ENCODE peak calls at places on chromosomes 7 and 10, in seven cellular contexts. One of them, this sample, is unnamed. For H3K4me1, the result is how much of the 10 kb centered on the place peaks cover.

GRCh38 chr7:70006411-70006920 is 408.2 kb downstream of the AUTS2 start:
- DNase-seq in A549: no peak
- DNase-seq in gastrocnemius medialis: no peak
- DNase-seq in vagina: no peak
- DNase-seq in heart left ventricle: no peak
- DNase-seq in uterus: no peak
- DNase-seq in endothelial cell of umbilical vein: no peak
- DNase-seq in this sample: no peak

GRCh38 chr7:101595246-101595645 is 33.9 kb downstream of the MYL10 start:
- DNase-seq in A549: no peak
- DNase-seq in uterus: no peak
- DNase-seq in vagina: no peak
- DNase-seq in endothelial cell of umbilical vein: no peak
- DNase-seq in heart left ventricle: no peak
- DNase-seq in gastrocnemius medialis: no peak
- DNase-seq in this sample: no peak

GRCh38 chr10:68327889-68328786 is 3.7 kb upstream of the HNRNPH3 start:
- DNase-seq in gastrocnemius medialis: no peak
- DNase-seq in endothelial cell of umbilical vein: peak
- DNase-seq in heart left ventricle: no peak
- DNase-seq in vagina: no peak
- DNase-seq in uterus: no peak
- DNase-seq in A549: peak
- DNase-seq in this sample: no peak

GRCh38 chr7:16466087-16466472 is 542 bp upstream of the SOSTDC1 start:
- DNase-seq in A549: no peak
- DNase-seq in gastrocnemius medialis: no peak
- DNase-seq in endothelial cell of umbilical vein: no peak
- DNase-seq in vagina: no peak
- DNase-seq in heart left ventricle: no peak
- DNase-seq in uterus: no peak
- DNase-seq in this sample: no peak

GRCh38 chr10:21363753-21364104 is 161.8 kb downstream of the SKIDA1 start:
- DNase-seq in endothelial cell of umbilical vein: no peak
- DNase-seq in heart left ventricle: no peak
- DNase-seq in A549: peak
- DNase-seq in vagina: no peak
- DNase-seq in gastrocnemius medialis: no peak
- DNase-seq in uterus: no peak
- DNase-seq in this sample: no peak

GRCh38 chr10:100890696-100891271 is 22.0 kb upstream of the SLF2 start:
- DNase-seq in gastrocnemius medialis: peak
- DNase-seq in uterus: no peak
- DNase-seq in endothelial cell of umbilical vein: peak
- DNase-seq in vagina: no peak
- DNase-seq in A549: peak
- DNase-seq in heart left ventricle: no peak
- DNase-seq in this sample: no peak

GRCh38 chr7:91436655-91437054 is 172.4 kb downstream of the FZD1 start:
- DNase-seq in heart left ventricle: no peak
- DNase-seq in uterus: no peak
- DNase-seq in gastrocnemius medialis: no peak
- DNase-seq in vagina: no peak
- DNase-seq in A549: no peak
- DNase-seq in endothelial cell of umbilical vein: no peak
- DNase-seq in this sample: no peak

GRCh38 chr7:45978010-45978681 is 57.1 kb upstream of the IGFBP3 start:
- DNase-seq in A549: peak
- DNase-seq in uterus: peak
- DNase-seq in gastrocnemius medialis: no peak
- DNase-seq in vagina: peak
- DNase-seq in heart left ventricle: no peak
- DNase-seq in endothelial cell of umbilical vein: peak
- DNase-seq in this sample: no peak

DNA sequence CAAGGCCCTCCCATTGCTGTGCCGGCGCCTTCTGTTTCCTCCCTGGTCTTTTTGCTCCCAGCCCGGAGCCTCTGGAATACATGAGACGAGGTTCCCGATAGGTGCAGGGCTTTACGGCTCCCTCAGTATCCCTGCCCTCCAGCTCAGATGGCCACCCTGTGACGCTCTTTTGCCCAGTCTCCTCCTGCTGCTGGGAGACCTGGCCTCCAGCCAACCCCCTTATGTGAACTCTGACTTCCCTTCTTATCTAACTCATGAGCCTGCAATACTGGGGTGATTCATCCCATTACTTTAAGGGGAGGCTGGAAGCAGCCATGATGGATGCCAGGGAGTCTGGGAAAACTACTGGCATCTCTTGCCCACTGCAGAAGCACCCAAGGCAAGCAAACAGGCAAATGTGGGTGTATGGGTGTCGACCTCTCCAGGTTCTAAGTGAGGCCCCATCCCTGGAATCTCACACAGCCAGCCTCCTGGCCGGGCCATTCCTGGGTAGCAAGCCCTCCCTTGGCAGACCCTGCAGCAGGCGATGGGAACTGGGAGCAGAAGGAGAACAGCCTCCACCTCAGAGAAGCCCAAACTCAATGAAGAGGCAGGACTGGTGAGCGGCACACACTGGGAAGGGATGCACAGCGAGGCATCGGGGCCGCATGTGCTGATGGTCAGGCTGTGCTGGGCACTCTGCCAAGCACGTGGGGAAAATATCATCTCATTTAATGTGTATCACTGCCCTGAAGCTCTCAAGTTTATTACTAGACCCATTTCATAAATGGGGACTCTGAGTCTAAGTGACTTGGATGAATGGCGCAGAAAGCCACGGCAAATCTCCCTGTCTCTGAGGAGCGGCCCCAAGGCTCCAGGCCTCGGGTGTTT is 97.5 kb downstream of the FAM53B start:
- DNase-seq in heart left ventricle: peak
- DNase-seq in vagina: no peak
- DNase-seq in gastrocnemius medialis: peak
- DNase-seq in uterus: peak
- DNase-seq in A549: peak
- DNase-seq in endothelial cell of umbilical vein: peak
- DNase-seq in this sample: no peak
- H3K4me1 ChIP-seq in heart left ventricle: half or more
- H3K4me1 ChIP-seq in vagina: half or more
- H3K4me1 ChIP-seq in gastrocnemius medialis: half or more
- H3K4me1 ChIP-seq in uterus: under half
- H3K4me1 ChIP-seq in A549: under half
- H3K4me1 ChIP-seq in endothelial cell of umbilical vein: under half
- H3K4me1 ChIP-seq in this sample: half or more

DNA sequence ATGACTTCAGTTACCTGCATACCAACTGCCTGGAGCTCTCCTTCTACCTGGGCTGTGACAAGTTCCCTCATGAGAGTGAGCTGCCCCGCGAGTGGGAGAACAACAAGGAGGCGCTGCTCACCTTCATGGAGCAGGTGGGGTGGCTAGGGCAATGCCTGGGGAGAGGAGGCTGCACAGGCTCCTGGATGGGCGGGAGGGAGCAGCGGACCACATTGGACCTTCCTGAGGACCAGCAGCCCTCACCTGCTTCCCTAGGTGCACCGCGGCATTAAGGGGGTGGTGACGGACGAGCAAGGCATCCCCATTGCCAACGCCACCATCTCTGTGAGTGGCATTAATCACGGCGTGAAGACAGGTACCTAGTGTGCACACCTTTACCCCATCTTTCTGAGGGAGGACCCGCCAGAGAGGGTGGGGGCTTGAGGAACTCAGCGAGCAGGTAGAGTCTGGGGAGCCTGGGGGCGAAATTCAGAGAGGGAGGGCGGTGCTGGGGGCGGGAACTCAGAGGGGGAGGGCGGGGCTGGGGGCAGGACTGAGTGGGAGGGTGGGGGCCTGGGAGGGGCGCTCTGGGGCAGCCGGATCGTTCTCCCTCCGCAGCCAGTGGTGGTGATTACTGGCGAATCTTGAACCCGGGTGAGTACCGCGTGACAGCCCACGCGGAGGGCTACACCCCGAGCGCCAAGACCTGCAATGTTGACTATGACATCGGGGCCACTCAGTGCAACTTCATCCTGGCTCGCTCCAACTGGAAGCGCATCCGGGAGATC is 9.0 kb downstream of the AEBP1 start:
- DNase-seq in heart left ventricle: no peak
- DNase-seq in gastrocnemius medialis: no peak
- DNase-seq in A549: no peak
- DNase-seq in uterus: no peak
- DNase-seq in vagina: no peak
- DNase-seq in endothelial cell of umbilical vein: no peak
- DNase-seq in this sample: no peak
- TF ChIP-seq POLR2A in heart left ventricle: no peak
- TF ChIP-seq POLR2A in gastrocnemius medialis: no peak
- TF ChIP-seq POLR2A in A549: no peak
- TF ChIP-seq POLR2A in uterus: no peak
- TF ChIP-seq POLR2A in vagina: no peak
- TF ChIP-seq POLR2A in endothelial cell of umbilical vein: no peak
- TF ChIP-seq POLR2A in this sample: no peak

GRCh38 chr7:90155206-90155605 is 937 bp downstream of the STEAP1 start:
- DNase-seq in vagina: no peak
- DNase-seq in heart left ventricle: no peak
- DNase-seq in uterus: no peak
- DNase-seq in endothelial cell of umbilical vein: peak
- DNase-seq in gastrocnemius medialis: no peak
- DNase-seq in A549: no peak
- DNase-seq in this sample: no peak
- H3K4me3 ChIP-seq in vagina: no peak
- H3K4me3 ChIP-seq in heart left ventricle: no peak
- H3K4me3 ChIP-seq in uterus: no peak
- H3K4me3 ChIP-seq in endothelial cell of umbilical vein: peak
- H3K4me3 ChIP-seq in gastrocnemius medialis: no peak
- H3K4me3 ChIP-seq in A549: peak
- H3K4me3 ChIP-seq in this sample: no peak

GRCh38 chr10:131902691-131903090 is 1.9 kb downstream of the PPP2R2D start:
- DNase-seq in vagina: no peak
- DNase-seq in endothelial cell of umbilical vein: no peak
- DNase-seq in gastrocnemius medialis: no peak
- DNase-seq in A549: no peak
- DNase-seq in heart left ventricle: no peak
- DNase-seq in uterus: no peak
- DNase-seq in this sample: no peak

GRCh38 chr10:131905603-131906268 is 4.9 kb downstream of the PPP2R2D start:
- DNase-seq in gastrocnemius medialis: no peak
- DNase-seq in heart left ventricle: no peak
- DNase-seq in uterus: no peak
- DNase-seq in endothelial cell of umbilical vein: no peak
- DNase-seq in vagina: no peak
- DNase-seq in A549: no peak
- DNase-seq in this sample: no peak

GRCh38 chr10:131907679-131908078 is 6.9 kb downstream of the PPP2R2D start:
- DNase-seq in uterus: no peak
- DNase-seq in heart left ventricle: no peak
- DNase-seq in gastrocnemius medialis: no peak
- DNase-seq in A549: no peak
- DNase-seq in vagina: no peak
- DNase-seq in endothelial cell of umbilical vein: no peak
- DNase-seq in this sample: no peak

GRCh38 chr10:131906269-131906639 is 5.4 kb downstream of the PPP2R2D start:
- DNase-seq in endothelial cell of umbilical vein: no peak
- DNase-seq in A549: no peak
- DNase-seq in vagina: no peak
- DNase-seq in heart left ventricle: no peak
- DNase-seq in gastrocnemius medialis: no peak
- DNase-seq in uterus: no peak
- DNase-seq in this sample: no peak

DNA sequence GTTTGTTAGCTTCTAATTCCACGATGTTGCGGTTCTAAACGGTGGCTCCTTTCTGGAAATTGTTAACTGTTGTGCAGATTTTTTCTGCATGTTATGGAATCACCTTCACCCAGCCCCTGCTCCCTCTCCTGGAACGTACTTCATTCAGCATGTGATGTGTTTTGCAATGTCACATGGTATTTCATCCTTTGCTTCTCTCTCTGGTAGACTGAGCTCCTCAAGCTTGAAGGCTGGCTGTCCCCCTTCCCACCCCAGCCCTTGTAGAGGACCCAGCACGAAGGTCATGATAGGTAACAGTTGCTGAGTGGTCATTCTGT is 4.4 kb downstream of the PPP2R2D start:
- DNase-seq in vagina: no peak
- DNase-seq in heart left ventricle: no peak
- DNase-seq in uterus: no peak
- DNase-seq in endothelial cell of umbilical vein: no peak
- DNase-seq in A549: no peak
- DNase-seq in gastrocnemius medialis: no peak
- DNase-seq in this sample: no peak
- H3K4me1 ChIP-seq in vagina: half or more
- H3K4me1 ChIP-seq in heart left ventricle: half or more
- H3K4me1 ChIP-seq in uterus: under half
- H3K4me1 ChIP-seq in endothelial cell of umbilical vein: under half
- H3K4me1 ChIP-seq in A549: half or more
- H3K4me1 ChIP-seq in gastrocnemius medialis: half or more
- H3K4me1 ChIP-seq in this sample: under half